ENCODE peak calls at places on chromosomes 5 and 9, in four cellular contexts. Y is ovary, N is thyroid gland, K is body of pancreas. T is an unnamed sample. For H3K27me3 and H3K4me1, the result is how much of the 10 kb centered on the place peaks cover.

GRCh38 chr9:126125577-126125976 is 201.1 kb upstream of the MVB12B start:
- DNase-seq in Y (peak), N (no peak), K (no peak), T (no peak)

GRCh38 chr5:75648712-75649111 is 37.5 kb downstream of the ANKDD1B start:
- DNase-seq in Y (no peak), N (no peak), K (no peak), T (no peak)

GRCh38 chr5:169448826-169449225 is 134.7 kb upstream of the SPDL1 start:
- DNase-seq in Y (no peak), N (peak), K (no peak), T (no peak)

GRCh38 chr9:134455951-134456739 is 129.9 kb downstream of the RXRA start:
- DNase-seq in Y (peak), N (peak), K (peak), T (peak)

GRCh38 chr5:116572375-116573278 is 2.0 kb downstream of the SEMA6A start:
- DNase-seq in Y (peak), N (peak), K (peak), T (peak)

GRCh38 chr5:23440703-23441102 is 66.7 kb upstream of the PRDM9 start:
- DNase-seq in Y (no peak), N (no peak), K (no peak), T (no peak)

GRCh38 chr9:78605029-78605930 is 308.4 kb downstream of the PSAT1 start:
- DNase-seq in Y (no peak), N (no peak), K (no peak), T (no peak)

GRCh38 chr5:67059747-67060490 is 136.7 kb downstream of the CD180 start:
- DNase-seq in Y (no peak), N (no peak), K (no peak), T (no peak)

GRCh38 chr5:171776747-171777419 is 8.7 kb upstream of the SMIM23 start:
- DNase-seq in Y (no peak), N (no peak), K (no peak), T (no peak)

GRCh38 chr9:111691686-111692329 is 30.4 kb downstream of the GNG10 start:
- DNase-seq in Y (no peak), N (no peak), K (no peak), T (no peak)

GRCh38 chr9:123940721-123941534 is 11.0 kb upstream of the DENND1A start:
- DNase-seq in Y (no peak), N (no peak), K (no peak), T (no peak)

GRCh38 chr9:101463397-101463796 is 27.8 kb upstream of the ALDOB start:
- DNase-seq in Y (no peak), N (no peak), K (no peak), T (no peak)

GRCh38 chr5:87399720-87400119 is 13.0 kb downstream of the CCNH start:
- DNase-seq in Y (no peak), N (no peak), K (no peak), T (no peak)

GRCh38 chr5:147407094-147407681 is 102.7 kb downstream of the DPYSL3 start:
- DNase-seq in Y (no peak), N (no peak), K (no peak), T (no peak)

GRCh38 chr5:168188182-168188581 is 103.3 kb upstream of the WWC1 start:
- DNase-seq in Y (no peak), N (no peak), K (no peak), T (no peak)

GRCh38 chr5:66239034-66239433 is 94.9 kb downstream of the SREK1 start:
- DNase-seq in Y (no peak), N (no peak), K (no peak), T (no peak)

GRCh38 chr9:120299785-120300184 is 280.2 kb downstream of the CDK5RAP2 start:
- DNase-seq in Y (no peak), N (no peak), K (no peak), T (no peak)

GRCh38 chr5:109479260-109479860 is 69.6 kb upstream of the PJA2 start:
- DNase-seq in Y (no peak), N (no peak), K (no peak), T (no peak)

GRCh38 chr9:93040409-93040808 is 18.1 kb upstream of the SUSD3 start:
- DNase-seq in Y (no peak), N (no peak), K (no peak), T (no peak)

GRCh38 chr5:96280946-96281393 is 152.1 kb downstream of the PCSK1 start:
- DNase-seq in Y (no peak), N (no peak), K (no peak), T (no peak)

GRCh38 chr9:112097712-112098688 is 77.1 kb downstream of the SUSD1 start:
- DNase-seq in Y (peak), N (peak), K (peak), T (peak)

GRCh38 chr5:171437286-171437821 is 17.9 kb downstream of the FGF18 start:
- DNase-seq in Y (no peak), N (no peak), K (peak), T (peak)

GRCh38 chr5:40716000-40716399 is 36.3 kb downstream of the PTGER4 start:
- DNase-seq in Y (no peak), N (no peak), K (no peak), T (no peak)
- TF ChIP-seq CTCF in Y (no peak), N (no peak), K (no peak), T (no peak)

GRCh38 chr5:80569961-80570786 is at the start of gene ANKRD34B:
- DNase-seq in Y (no peak), N (no peak), K (no peak), T (peak)

GRCh38 chr5:80568251-80568650 is 1.8 kb downstream of the ANKRD34B start:
- DNase-seq in Y (no peak), N (no peak), K (no peak), T (no peak)

GRCh38 chr5:80569086-80569960 is 757 bp downstream of the ANKRD34B start:
- DNase-seq in Y (no peak), N (no peak), K (no peak), T (no peak)

GRCh38 chr5:80565330-80565729 is 4.8 kb downstream of the ANKRD34B start:
- DNase-seq in Y (no peak), N (no peak), K (no peak), T (no peak)

DNA sequence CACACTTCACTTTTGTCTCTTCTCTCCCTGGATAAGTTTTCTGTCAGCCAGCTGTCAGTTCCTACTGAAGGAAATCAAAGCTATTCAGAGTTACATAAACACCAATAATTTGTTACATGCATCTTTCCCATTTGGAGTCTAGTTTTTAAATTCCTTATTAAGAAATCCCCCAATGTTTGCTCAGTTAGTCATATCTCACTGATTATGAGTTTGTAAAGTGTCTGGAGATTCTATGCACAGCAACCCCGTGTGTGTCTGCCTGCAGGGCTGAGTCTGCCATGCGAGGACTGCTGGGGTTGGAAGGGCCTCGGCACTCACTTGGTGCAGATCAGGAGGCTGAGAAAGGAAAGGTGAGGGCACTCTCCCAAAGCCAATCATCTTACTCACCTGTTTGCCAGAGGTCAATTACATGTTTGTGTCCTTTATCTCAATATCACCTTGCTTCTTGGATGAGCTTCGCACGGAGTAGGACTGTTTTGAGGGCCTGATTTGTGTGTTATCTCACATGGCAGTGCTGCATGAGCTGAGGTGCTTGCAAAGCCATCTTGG is 3.3 kb downstream of the ANKRD34B start:
- DNase-seq in Y (no peak), N (no peak), K (no peak), T (no peak)
- H3K27me3 ChIP-seq in Y (under half), N (under half), K (under half), T (under half)

DNA sequence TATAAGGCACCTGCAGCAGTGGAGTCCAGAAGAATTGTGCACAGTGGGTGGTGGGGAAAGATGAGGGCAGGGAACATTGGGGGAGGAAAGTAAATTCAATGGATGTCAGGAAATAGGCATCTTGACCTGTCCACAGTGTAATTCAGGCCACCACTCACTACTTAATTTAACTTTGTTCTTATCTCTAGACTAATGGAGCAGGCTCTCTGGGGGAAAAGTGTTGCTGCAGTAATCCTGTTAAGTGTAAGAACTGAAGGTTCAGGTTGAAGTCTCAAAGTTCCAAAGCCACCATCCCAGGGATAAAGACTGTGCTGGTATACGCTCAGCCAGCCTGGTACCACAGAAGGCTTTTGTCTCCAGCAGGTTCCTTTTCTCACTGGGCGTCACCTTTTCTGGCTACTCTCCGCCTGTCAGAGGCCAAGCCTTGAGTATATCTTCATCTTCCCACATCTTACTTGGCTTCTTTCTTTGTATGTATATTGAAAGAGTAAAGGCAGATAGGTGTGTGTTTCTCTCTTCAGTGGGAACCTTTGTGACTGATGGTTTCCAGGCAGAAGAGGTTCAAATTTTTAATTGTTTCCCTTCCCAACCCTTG is 150.9 kb upstream of the DMRT1 start:
- DNase-seq in Y (no peak), N (no peak), K (no peak), T (no peak)
- H3K4me1 ChIP-seq in Y (under half), N (half or more), K (under half), T (under half)

GRCh38 chr5:78005021-78005785 is 229.1 kb upstream of the TBCA start:
- DNase-seq in Y (no peak), N (no peak), K (no peak), T (no peak)

GRCh38 chr5:78008356-78008967 is 232.3 kb upstream of the TBCA start:
- DNase-seq in Y (no peak), N (peak), K (no peak), T (no peak)

GRCh38 chr5:78006449-78006848 is 230.3 kb upstream of the TBCA start:
- DNase-seq in Y (no peak), N (no peak), K (no peak), T (no peak)

GRCh38 chr5:78007232-78007631 is 231.1 kb upstream of the TBCA start:
- DNase-seq in Y (no peak), N (no peak), K (no peak), T (no peak)

GRCh38 chr5:78009937-78010527 is 233.9 kb upstream of the TBCA start:
- DNase-seq in Y (peak), N (no peak), K (no peak), T (no peak)
- TF ChIP-seq CTCF in Y (no peak), N (no peak), K (no peak), T (no peak)

GRCh38 chr5:160508780-160509361 is 87.2 kb downstream of the PTTG1 start:
- DNase-seq in Y (peak), N (peak), K (peak), T (no peak)

GRCh38 chr5:160514191-160514590 is 92.5 kb downstream of the PTTG1 start:
- DNase-seq in Y (no peak), N (no peak), K (no peak), T (no peak)

GRCh38 chr5:160513485-160513884 is 91.8 kb downstream of the PTTG1 start:
- DNase-seq in Y (no peak), N (no peak), K (no peak), T (no peak)

GRCh38 chr5:160514866-160515265 is 93.2 kb downstream of the PTTG1 start:
- DNase-seq in Y (no peak), N (no peak), K (no peak), T (no peak)

DNA sequence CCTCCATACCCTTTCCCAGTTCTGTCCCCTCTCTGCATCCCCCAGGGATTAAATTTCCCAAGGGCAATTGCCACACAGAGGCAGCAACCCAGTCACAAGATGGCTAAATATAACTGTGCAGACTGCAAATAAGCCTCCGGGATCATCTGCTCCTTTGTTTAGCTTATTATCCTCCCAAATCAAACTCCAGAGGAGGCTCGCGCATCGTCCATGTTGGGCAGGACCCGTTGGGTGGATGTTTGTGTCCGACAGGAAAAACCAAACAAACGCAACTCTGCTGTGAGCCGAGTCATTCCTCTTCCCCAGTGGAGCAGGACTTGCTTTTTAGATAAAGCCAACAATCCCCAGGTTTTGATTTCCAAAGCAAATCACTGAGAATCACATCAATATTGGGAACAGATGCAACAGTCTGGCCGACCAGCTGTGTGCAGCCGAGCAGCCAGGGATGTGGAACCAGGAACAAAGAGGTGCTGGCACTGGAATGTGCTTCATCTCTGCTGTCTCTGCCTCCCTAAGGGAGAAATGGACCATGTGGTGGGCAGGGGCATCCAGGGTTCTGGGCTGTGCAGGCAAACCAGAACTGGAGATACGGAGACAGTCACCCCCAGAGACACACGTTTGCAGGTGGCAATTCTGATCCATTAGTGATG is 89.8 kb downstream of the PTTG1 start:
- DNase-seq in Y (no peak), N (no peak), K (no peak), T (no peak)
- H3K27me3 ChIP-seq in Y (under half), N (under half), K (under half), T (under half)

GRCh38 chr5:128081111-128081865 is 2.3 kb upstream of the SLC12A2 start:
- DNase-seq in Y (no peak), N (no peak), K (no peak), T (no peak)
- H3K4me1 ChIP-seq in Y (under half), N (under half), K (half or more), T (under half)

GRCh38 chr9:95077053-95077765 is 240.3 kb downstream of the FANCC start:
- DNase-seq in Y (peak), N (no peak), K (no peak), T (no peak)
- TF ChIP-seq CTCF in Y (no peak), N (no peak), K (no peak), T (no peak)

GRCh38 chr5:76954383-76954763 is 1.5 kb downstream of the CRHBP start:
- DNase-seq in Y (no peak), N (no peak), K (no peak), T (no peak)

GRCh38 chr5:76947064-76947463 is 5.8 kb upstream of the CRHBP start:
- DNase-seq in Y (no peak), N (no peak), K (no peak), T (no peak)

GRCh38 chr5:76953551-76954382 is 922 bp downstream of the CRHBP start:
- DNase-seq in Y (no peak), N (no peak), K (no peak), T (peak)

GRCh38 chr5:76956033-76956432 is 3.2 kb downstream of the CRHBP start:
- DNase-seq in Y (no peak), N (no peak), K (no peak), T (no peak)

GRCh38 chr5:76952795-76953536 is at the start of gene CRHBP:
- DNase-seq in Y (no peak), N (no peak), K (no peak), T (no peak)
- H3K27me3 ChIP-seq in Y (under half), N (under half), K (under half), T (under half)

DNA sequence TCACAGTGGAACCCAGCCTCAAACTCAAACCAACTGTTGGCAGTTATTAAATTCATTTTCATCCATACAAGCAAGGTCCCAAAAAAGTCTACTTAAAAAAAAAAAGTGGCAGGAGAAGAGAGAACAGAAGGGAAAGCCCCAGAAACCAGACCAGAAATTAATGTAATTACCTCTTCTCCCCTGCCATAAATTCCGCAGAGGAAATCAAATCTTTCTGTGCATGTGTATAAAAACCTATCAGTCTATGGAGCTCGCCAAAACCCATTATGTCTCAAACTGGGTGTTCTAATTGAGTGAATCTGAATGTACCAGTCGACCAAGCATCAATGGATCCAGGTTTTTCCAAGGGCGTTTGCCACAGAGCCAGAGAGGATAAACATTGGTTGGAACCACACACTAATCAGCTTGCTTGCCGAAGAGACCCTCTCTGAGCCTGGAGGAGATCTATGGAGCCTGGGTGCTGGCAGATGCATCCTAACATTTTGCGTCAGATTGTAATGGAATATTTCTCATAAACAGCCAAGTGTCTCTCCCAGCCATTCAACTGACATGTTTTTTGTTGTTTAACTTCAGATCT is 7.9 kb upstream of the HAND1 start:
- DNase-seq in Y (no peak), N (no peak), K (no peak), T (no peak)
- H3K4me1 ChIP-seq in Y (under half), N (under half), K (under half), T (under half)

T was measured in psoas muscle.